ENCODE peak calls at places on chromosomes 1 and 21, in six cellular contexts. S, K, B, J, U and C are unnamed samples.

GRCh38 chr1:94773931-94774422 is 46.2 kb upstream of the SLC44A3 start:
- DNase-seq in S (no peak), K (peak), B (no peak), J (no peak), U (no peak), C (peak)

GRCh38 chr1:81703352-81703735 is 97.4 kb upstream of the ADGRL2 start:
- DNase-seq in S (no peak), K (no peak), B (no peak), J (no peak), U (no peak), C (no peak)

GRCh38 chr1:61993331-61993961 is 201.2 kb upstream of the L1TD1 start:
- DNase-seq in S (no peak), K (no peak), B (no peak), J (no peak), U (no peak), C (no peak)

GRCh38 chr21:44854664-44855446 is 18.6 kb downstream of the PTTG1IP start:
- DNase-seq in S (no peak), K (no peak), B (no peak), J (no peak), U (no peak), C (no peak)

GRCh38 chr1:116362050-116362449 is 11.0 kb upstream of the ATP1A1 start:
- DNase-seq in S (no peak), K (no peak), B (no peak), J (no peak), U (no peak), C (no peak)

GRCh38 chr1:22641906-22642636 is 1.4 kb upstream of the C1QC start:
- DNase-seq in S (peak), K (peak), B (peak), J (peak), U (peak), C (peak)

GRCh38 chr1:183685112-183685713 is 32.1 kb upstream of the APOBEC4 start:
- DNase-seq in S (no peak), K (peak), B (no peak), J (peak), U (peak), C (peak)

GRCh38 chr1:234840253-234840652 is 230.3 kb upstream of the IRF2BP2 start:
- DNase-seq in S (no peak), K (no peak), B (no peak), J (no peak), U (no peak), C (no peak)

GRCh38 chr21:26379561-26379960 is 193.5 kb downstream of the CYYR1 start:
- DNase-seq in S (no peak), K (no peak), B (no peak), J (no peak), U (no peak), C (no peak)

GRCh38 chr1:94578856-94579255 is 37.3 kb upstream of the F3 start:
- DNase-seq in S (no peak), K (no peak), B (no peak), J (no peak), U (no peak), C (no peak)

GRCh38 chr1:108502624-108503023 is 52.5 kb downstream of the NBPF6 start:
- DNase-seq in S (no peak), K (no peak), B (no peak), J (no peak), U (no peak), C (no peak)

GRCh38 chr1:8342325-8342724 is 24.4 kb downstream of the SLC45A1 start:
- DNase-seq in S (no peak), K (no peak), B (no peak), J (no peak), U (no peak), C (no peak)

GRCh38 chr1:235831148-235831547 is 35.6 kb downstream of the LYST start:
- DNase-seq in S (no peak), K (no peak), B (no peak), J (no peak), U (no peak), C (no peak)

GRCh38 chr1:11568687-11569086 is 85.5 kb downstream of the FBXO2 start:
- DNase-seq in S (no peak), K (no peak), B (no peak), J (no peak), U (no peak), C (no peak)

GRCh38 chr1:183209533-183210158 is 23.6 kb downstream of the LAMC2 start:
- DNase-seq in S (no peak), K (peak), B (no peak), J (no peak), U (no peak), C (no peak)

GRCh38 chr1:14926214-14926613 is 227.3 kb upstream of the TMEM51 start:
- DNase-seq in S (no peak), K (no peak), B (no peak), J (no peak), U (no peak), C (no peak)

GRCh38 chr1:221743416-221744208 is 1.7 kb upstream of the DUSP10 start:
- DNase-seq in S (no peak), K (no peak), B (no peak), J (no peak), U (peak), C (peak)

GRCh38 chr1:68233202-68233601 is 879 bp upstream of the WLS start:
- DNase-seq in S (no peak), K (no peak), B (no peak), J (no peak), U (no peak), C (peak)

GRCh38 chr21:45026833-45027232 is 47.5 kb upstream of the ADARB1 start:
- DNase-seq in S (no peak), K (no peak), B (no peak), J (peak), U (no peak), C (peak)

GRCh38 chr1:107727866-107728265 is 237.1 kb downstream of the VAV3 start:
- DNase-seq in S (no peak), K (no peak), B (peak), J (peak), U (no peak), C (no peak)

GRCh38 chr1:201489656-201490261 is 17.2 kb downstream of the CSRP1 start:
- DNase-seq in S (no peak), K (no peak), B (no peak), J (no peak), U (no peak), C (no peak)

GRCh38 chr1:150150511-150151021 is 850 bp downstream of the PLEKHO1 start:
- DNase-seq in S (peak), K (no peak), B (no peak), J (peak), U (peak), C (peak)

GRCh38 chr1:15833069-15833679 is 14.3 kb upstream of the SPEN start:
- DNase-seq in S (peak), K (no peak), B (peak), J (no peak), U (no peak), C (no peak)

GRCh38 chr21:38476385-38476784 is 21.9 kb downstream of the ERG start:
- DNase-seq in S (no peak), K (no peak), B (no peak), J (no peak), U (no peak), C (no peak)

GRCh38 chr1:93080424-93080823 is 1.3 kb downstream of the MTF2 start:
- DNase-seq in S (no peak), K (peak), B (no peak), J (peak), U (peak), C (peak)

GRCh38 chr1:237851209-237851845 is 39.4 kb downstream of the ZP4 start:
- DNase-seq in S (peak), K (peak), B (no peak), J (peak), U (peak), C (peak)

GRCh38 chr1:183164350-183164749 is 21.7 kb upstream of the LAMC2 start:
- DNase-seq in S (no peak), K (peak), B (no peak), J (no peak), U (no peak), C (peak)

GRCh38 chr1:6123083-6123482 is 57.0 kb downstream of the CHD5 start:
- DNase-seq in S (no peak), K (no peak), B (no peak), J (no peak), U (no peak), C (no peak)

GRCh38 chr1:205298191-205298994 is 23.2 kb downstream of the NUAK2 start:
- DNase-seq in S (no peak), K (peak), B (no peak), J (no peak), U (no peak), C (no peak)

GRCh38 chr1:213830371-213830770 is 157.4 kb upstream of the PROX1 start:
- DNase-seq in S (no peak), K (no peak), B (no peak), J (no peak), U (no peak), C (no peak)
- H3K4me3 ChIP-seq in S (no peak), K (no peak), B (no peak), J (no peak), U (no peak), C (no peak)

DNA sequence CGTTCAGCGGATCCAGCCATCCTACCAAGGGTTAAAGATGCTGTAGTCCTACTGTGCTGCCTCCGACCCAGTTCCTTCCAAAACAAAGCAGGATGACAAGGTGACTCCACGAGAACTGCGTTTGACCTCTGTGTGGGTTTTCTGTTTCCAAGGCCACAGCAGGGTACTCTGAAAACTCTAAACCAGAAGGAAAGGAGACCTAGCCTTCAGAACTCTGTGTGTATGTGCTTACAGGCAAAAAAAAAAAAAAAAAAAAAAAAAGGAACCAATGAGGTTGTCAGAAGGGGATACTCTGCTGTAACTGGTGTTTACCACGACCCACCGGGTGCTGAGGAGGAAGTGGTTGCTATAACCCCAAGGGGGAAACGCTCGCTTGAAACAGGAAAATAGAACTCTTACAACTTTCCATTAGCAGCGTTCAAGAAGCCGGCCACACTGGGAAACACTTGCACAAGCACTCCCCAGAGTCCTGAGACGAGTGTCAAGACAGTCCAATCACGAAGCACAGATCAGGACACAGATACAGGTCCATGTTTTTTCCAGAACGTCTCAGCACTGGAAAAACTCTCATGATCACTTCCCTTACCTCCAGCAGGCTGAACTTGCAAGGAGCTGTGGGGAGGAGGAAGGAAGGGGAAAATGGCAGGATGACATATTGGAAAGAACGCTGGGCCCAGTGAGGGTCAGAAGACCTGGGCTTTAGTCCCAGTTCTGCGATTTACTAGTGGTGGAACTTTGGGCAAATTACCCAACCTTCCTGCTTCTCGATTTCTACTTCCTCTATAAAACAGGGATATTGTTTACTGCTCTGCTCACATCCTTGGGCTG is 64.0 kb downstream of the ITPKB start:
- DNase-seq in S (peak), K (no peak), B (no peak), J (no peak), U (peak), C (no peak)
- H3K4me3 ChIP-seq in S (no peak), K (no peak), B (no peak), J (no peak), U (peak), C (no peak)

GRCh38 chr1:246267426-246267825 is 239.7 kb downstream of the SMYD3 start:
- DNase-seq in S (no peak), K (no peak), B (no peak), J (no peak), U (no peak), C (no peak)
- H3K4me3 ChIP-seq in S (no peak), K (no peak), B (no peak), J (no peak), U (no peak), C (no peak)

GRCh38 chr1:225816643-225817538 is 7.0 kb downstream of the EPHX1 start:
- DNase-seq in S (peak), K (no peak), B (no peak), J (no peak), U (no peak), C (peak)
- H3K4me3 ChIP-seq in S (no peak), K (no peak), B (no peak), J (no peak), U (no peak), C (no peak)

GRCh38 chr1:154866995-154867795 is 2.9 kb downstream of the KCNN3 start:
- DNase-seq in S (peak), K (peak), B (no peak), J (peak), U (peak), C (peak)
- H3K4me3 ChIP-seq in S (no peak), K (no peak), B (peak), J (peak), U (peak), C (no peak)

GRCh38 chr1:145759713-145760112 is 40.4 kb downstream of the CD160 start:
- DNase-seq in S (no peak), K (no peak), B (no peak), J (no peak), U (no peak), C (no peak)
- H3K4me3 ChIP-seq in S (no peak), K (no peak), B (no peak), J (no peak), U (no peak), C (no peak)